ENCODE peak calls at places on chromosomes 4 and X, in nine cellular contexts. A, R, Z, D, M, F, X, B and K are unnamed samples.
A peak's percentile ranks its signal among the peaks of the same experiment; 100 is the strongest.

GRCh38 chrX:144896323-144896722 is 351.0 kb upstream of the SPANXN1 start:
- DNase-seq in A (no peak), R (no peak), Z (peak; percentile 36), D (no peak), M (no peak), F (no peak), X (no peak), B (peak; percentile 3), K (no peak)

GRCh38 chrX:53939127-53939526 is 105.1 kb downstream of the PHF8 start:
- DNase-seq in A (no peak), R (no peak), Z (no peak), D (no peak), M (no peak), F (no peak), X (no peak), B (no peak), K (no peak)

GRCh38 chr4:153794001-153794400 is 5.1 kb upstream of the SFRP2 start:
- DNase-seq in A (no peak), R (no peak), Z (no peak), D (no peak), M (no peak), F (no peak), X (no peak), B (no peak), K (no peak)

GRCh38 chr4:54942735-54943134 is 182.7 kb downstream of the KDR start:
- DNase-seq in A (no peak), R (no peak), Z (no peak), D (no peak), M (no peak), F (no peak), X (no peak), B (no peak), K (no peak)

GRCh38 chrX:113222305-113222704 is 381.7 kb upstream of the AMOT start:
- DNase-seq in A (no peak), R (no peak), Z (no peak), D (no peak), M (no peak), F (no peak), X (no peak), B (no peak), K (no peak)

GRCh38 chr4:133320576-133321170 is 171.6 kb downstream of the PCDH10 start:
- DNase-seq in A (peak; percentile 38), R (no peak), Z (peak; percentile 51), D (no peak), M (no peak), F (no peak), X (no peak), B (peak; percentile 62), K (peak; percentile 6)

GRCh38 chr4:38145741-38146140 is 185.5 kb downstream of the PTTG2 start:
- DNase-seq in A (no peak), R (no peak), Z (no peak), D (no peak), M (no peak), F (no peak), X (no peak), B (no peak), K (no peak)

GRCh38 chr4:150501019-150501727 is 80.8 kb upstream of the MAB21L2 start:
- DNase-seq in A (no peak), R (no peak), Z (peak; percentile 89), D (no peak), M (no peak), F (no peak), X (no peak), B (no peak), K (no peak)

GRCh38 chr4:3832536-3833220 is 66.5 kb downstream of the ADRA2C start:
- DNase-seq in A (no peak), R (no peak), Z (no peak), D (no peak), M (no peak), F (no peak), X (no peak), B (no peak), K (no peak)

GRCh38 chr4:706834-707598 is 1.4 kb downstream of the PCGF3 start:
- DNase-seq in A (no peak), R (no peak), Z (no peak), D (no peak), M (no peak), F (no peak), X (no peak), B (no peak), K (no peak)

GRCh38 chr4:174873931-174874330 is 44.2 kb upstream of the ADAM29 start:
- DNase-seq in A (no peak), R (no peak), Z (peak; percentile 63), D (no peak), M (no peak), F (no peak), X (no peak), B (peak; percentile 41), K (peak; percentile 51)

GRCh38 chr4:143564472-143564871 is 51.0 kb downstream of the SMARCA5 start:
- DNase-seq in A (no peak), R (no peak), Z (no peak), D (no peak), M (no peak), F (no peak), X (no peak), B (no peak), K (no peak)

GRCh38 chr4:8892556-8893226 is 21.1 kb upstream of the HMX1 start:
- DNase-seq in A (no peak), R (no peak), Z (no peak), D (no peak), M (no peak), F (no peak), X (no peak), B (peak; percentile 23), K (no peak)

GRCh38 chr4:138217567-138217966 is 24.6 kb downstream of the SLC7A11 start:
- DNase-seq in A (no peak), R (no peak), Z (no peak), D (no peak), M (no peak), F (no peak), X (no peak), B (peak; percentile 69), K (no peak)

GRCh38 chr4:158814636-158815035 is 45.8 kb downstream of the FNIP2 start:
- DNase-seq in A (no peak), R (no peak), Z (no peak), D (no peak), M (no peak), F (no peak), X (no peak), B (no peak), K (no peak)

GRCh38 chrX:30190426-30190825 is 24.9 kb upstream of the MAGEB2 start:
- DNase-seq in A (no peak), R (no peak), Z (no peak), D (no peak), M (no peak), F (no peak), X (no peak), B (no peak), K (no peak)

DNA sequence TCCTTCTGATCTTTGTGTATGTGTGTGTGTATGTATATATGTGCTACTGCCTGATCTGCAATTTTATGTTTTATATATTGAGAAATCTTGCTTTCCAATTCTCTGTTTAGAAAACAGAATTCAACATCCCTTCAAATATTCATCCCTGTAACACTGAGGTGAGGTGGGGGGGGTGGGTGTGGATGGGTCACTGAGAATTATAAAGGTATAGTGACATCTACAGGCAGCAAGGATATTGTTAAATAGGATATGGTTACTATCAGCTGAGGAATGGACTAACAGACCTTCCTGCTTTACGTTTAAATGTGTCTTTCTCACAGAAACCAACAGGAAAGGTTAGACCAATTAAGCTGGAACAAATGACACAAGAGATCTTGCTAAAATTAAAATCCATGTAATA is 19.0 kb upstream of the MAGEB2 start:
- DNase-seq in A (no peak), R (no peak), Z (peak; percentile 26), D (no peak), M (no peak), F (no peak), X (no peak), B (peak; percentile 13), K (no peak)
- TF ChIP-seq CTCF in A (no peak), R (no peak), Z (peak; percentile 28), D (peak; percentile 8), M (no peak), F (no peak), X (no peak), B (peak; percentile 46), K (no peak)

DNA sequence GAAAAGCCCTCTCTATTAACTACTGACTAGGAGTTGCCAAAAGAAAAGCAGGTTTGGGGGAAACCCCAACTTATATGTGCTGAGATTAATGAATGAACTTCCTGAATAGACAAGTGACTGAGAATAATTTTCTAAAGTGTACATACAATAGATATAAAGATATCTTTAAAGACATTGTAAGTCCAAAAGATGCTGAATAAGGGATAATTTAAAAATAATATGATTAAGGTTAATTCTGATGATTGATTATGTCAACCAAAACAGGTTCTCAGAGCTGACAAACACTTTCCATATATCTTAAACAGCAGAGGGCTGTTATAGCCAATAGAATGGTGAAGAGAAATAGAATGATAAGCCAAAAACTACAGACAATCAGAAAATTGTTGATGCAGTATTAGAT is 28.6 kb downstream of the AGA start:
- DNase-seq in A (no peak), R (no peak), Z (no peak), D (no peak), M (no peak), F (no peak), X (no peak), B (no peak), K (no peak)
- TF ChIP-seq CTCF in A (no peak), R (no peak), Z (no peak), D (no peak), M (no peak), F (no peak), X (no peak), B (no peak), K (no peak)

GRCh38 chr4:120973207-120973606 is 50.7 kb upstream of the PRDM5 start:
- DNase-seq in A (no peak), R (no peak), Z (no peak), D (no peak), M (no peak), F (no peak), X (no peak), B (no peak), K (no peak)

GRCh38 chr4:120977435-120977997 is 55.0 kb upstream of the PRDM5 start:
- DNase-seq in A (peak; percentile 9), R (peak; percentile 22), Z (peak; percentile 57), D (no peak), M (no peak), F (no peak), X (no peak), B (peak; percentile 31), K (peak; percentile 10)
- TF ChIP-seq CTCF in A (no peak), R (peak; percentile 71), Z (peak; percentile 38), D (peak; percentile 58), M (peak; percentile 24), F (no peak), X (no peak), B (peak; percentile 46), K (no peak)

DNA sequence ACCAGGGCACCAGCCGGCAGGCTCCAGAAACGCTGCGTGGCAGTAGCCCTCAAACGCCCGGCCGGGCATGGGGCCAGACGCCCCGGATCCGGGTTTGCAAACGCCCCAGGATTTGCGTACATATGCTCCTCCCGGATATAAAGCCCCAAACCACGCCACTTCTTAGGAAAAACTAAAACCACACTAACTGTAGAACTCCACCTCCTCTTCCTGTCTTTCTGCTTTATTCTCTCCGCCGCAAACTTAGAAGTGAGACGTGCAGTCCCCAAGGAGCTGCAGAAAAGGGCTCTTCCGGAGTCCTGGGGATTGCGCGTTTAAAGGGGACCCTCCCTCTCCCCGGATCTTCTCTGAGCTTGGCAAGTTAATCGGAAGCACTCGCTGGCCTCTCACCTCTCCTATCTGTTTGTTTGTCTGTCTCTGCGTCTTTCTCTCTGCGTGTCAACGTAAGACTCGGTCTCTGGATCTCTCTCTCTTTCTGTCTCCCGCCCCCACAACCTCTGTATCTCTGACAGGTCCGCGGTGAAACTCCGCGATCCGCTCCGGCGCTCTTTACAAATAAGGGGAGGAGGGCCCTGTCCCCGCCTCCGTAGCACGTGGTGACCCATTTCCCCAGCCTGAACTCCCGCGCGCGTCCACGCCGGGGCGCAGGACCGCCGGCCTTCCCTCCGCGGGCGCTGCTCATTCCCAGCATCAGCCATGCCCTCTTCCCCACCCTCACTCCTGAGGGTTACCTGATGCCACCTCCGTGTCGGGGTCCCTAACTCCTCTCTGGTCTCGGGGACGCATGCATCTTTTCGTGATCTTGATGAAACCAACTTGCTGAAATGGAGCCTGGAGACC is at the start of gene SLC39A8:
- DNase-seq in A (peak; percentile 97), R (peak; percentile 39), Z (peak; percentile 89), D (peak; percentile 95), M (peak; percentile 83), F (peak; percentile 87), X (peak; percentile 92), B (peak; percentile 91), K (peak; percentile 87)
- TF ChIP-seq CTCF in A (peak; percentile 72), R (peak; percentile 65), Z (peak; percentile 76), D (peak; percentile 87), M (peak; percentile 84), F (peak; percentile 65), X (peak; percentile 66), B (peak; percentile 74), K (peak; percentile 65)